ENCODE peak calls at places on chromosomes 7 and 10, in ten cellular contexts. I is uterus; S is fibroblast of lung; X is keratinocyte; U is CD8-positive, alpha-beta memory T cell; C is AG04450; D is cardiac muscle cell; B is body of pancreas; T is H9; Q is neuronal stem cell. J is an unnamed sample.
A peak's percentile ranks its signal among the peaks of the same experiment; 100 is the strongest.

GRCh38 chr7:116522247-116522646 is 2.6 kb upstream of the CAV1 start:
- DNase-seq in B (no peak), T (no peak), I (no peak), X (no peak), Q (no peak), S (peak; percentile 97), U (no peak), D (peak; percentile 92), C (no peak), J (peak; percentile 76)

GRCh38 chr7:29569648-29570047 is 6.0 kb downstream of the PRR15 start:
- DNase-seq in T (no peak), I (no peak), U (no peak), S (peak; percentile 4), X (no peak), D (no peak), Q (no peak), B (no peak), C (no peak), J (no peak)

GRCh38 chr10:132377326-132377725 is 19.7 kb upstream of the PWWP2B start:
- DNase-seq in X (no peak), S (no peak), D (no peak), C (no peak), T (no peak), Q (no peak), I (no peak), B (no peak), U (peak; percentile 30), J (no peak)

GRCh38 chr10:49596836-49597235 is 13.3 kb upstream of the SLC18A3 start:
- DNase-seq in C (no peak), Q (no peak), B (no peak), U (no peak), X (no peak), D (no peak), T (no peak), S (no peak), I (no peak), J (no peak)

GRCh38 chr10:131090761-131091661 is 220.5 kb downstream of the TCERG1L start:
- DNase-seq in D (no peak), C (no peak), B (peak; percentile 70), X (no peak), I (no peak), U (no peak), Q (no peak), T (no peak), S (no peak), J (no peak)

GRCh38 chr7:45052011-45052410 is 36.8 kb downstream of the NACAD start:
- DNase-seq in D (no peak), U (no peak), C (no peak), Q (no peak), T (no peak), S (no peak), X (no peak), B (no peak), I (no peak), J (no peak)

GRCh38 chr7:152617056-152617455 is 58.9 kb downstream of the XRCC2 start:
- DNase-seq in C (no peak), U (no peak), D (peak; percentile 14), Q (no peak), S (peak; percentile 9), T (no peak), X (no peak), I (no peak), B (no peak), J (no peak)

GRCh38 chr7:36430881-36431280 is 41.2 kb downstream of the ANLN start:
- DNase-seq in X (no peak), T (no peak), Q (no peak), U (no peak), S (peak; percentile 12), D (peak; percentile 41), B (no peak), I (no peak), C (no peak), J (no peak)

GRCh38 chr10:63142136-63142535 is 9.0 kb downstream of the NRBF2 start:
- DNase-seq in B (no peak), T (no peak), I (no peak), X (no peak), C (no peak), U (no peak), Q (no peak), D (no peak), S (no peak), J (no peak)

GRCh38 chr10:63143984-63144383 is 10.9 kb downstream of the NRBF2 start:
- DNase-seq in I (no peak), Q (no peak), U (no peak), T (no peak), B (no peak), C (no peak), X (no peak), S (no peak), D (no peak), J (no peak)

GRCh38 chr10:63145782-63146181 is 12.7 kb downstream of the NRBF2 start:
- DNase-seq in T (no peak), I (no peak), U (no peak), X (no peak), C (no peak), D (no peak), Q (no peak), S (peak; percentile 58), B (no peak), J (no peak)

GRCh38 chr10:63150745-63151144 is 17.6 kb downstream of the NRBF2 start:
- DNase-seq in S (no peak), B (no peak), U (no peak), Q (no peak), I (no peak), C (no peak), D (no peak), X (no peak), T (no peak), J (no peak)

DNA sequence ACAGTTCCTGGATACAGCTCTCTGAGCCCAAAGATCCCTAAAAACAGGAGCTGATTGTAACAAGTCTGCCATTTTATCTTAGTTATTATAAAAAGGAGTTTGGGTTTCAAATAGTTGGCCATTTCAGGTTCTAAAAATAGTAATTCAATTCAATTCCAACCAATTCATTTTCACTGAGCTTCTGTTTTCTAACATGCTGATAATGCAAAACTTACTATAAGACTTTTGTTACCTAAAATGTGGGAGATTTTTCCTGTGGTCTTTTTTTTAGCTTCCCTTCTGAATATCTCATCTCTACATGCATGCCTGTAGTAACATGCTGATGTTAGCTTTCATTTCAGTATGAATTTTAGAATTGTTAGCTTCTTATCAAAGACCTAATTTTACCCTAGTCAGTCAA is 13.4 kb downstream of the NRBF2 start:
- DNase-seq in Q (no peak), U (no peak), I (no peak), B (no peak), D (no peak), S (no peak), C (no peak), X (no peak), T (no peak), J (no peak)
- H3K27ac ChIP-seq in Q (no peak overlapping the region), U (no peak overlapping the region), I (peak overlapping the region; percentile 5), B (no peak overlapping the region), D (no peak overlapping the region), S (no peak overlapping the region), C (no peak overlapping the region), X (no peak overlapping the region), T (no peak overlapping the region), J (no peak overlapping the region)

DNA sequence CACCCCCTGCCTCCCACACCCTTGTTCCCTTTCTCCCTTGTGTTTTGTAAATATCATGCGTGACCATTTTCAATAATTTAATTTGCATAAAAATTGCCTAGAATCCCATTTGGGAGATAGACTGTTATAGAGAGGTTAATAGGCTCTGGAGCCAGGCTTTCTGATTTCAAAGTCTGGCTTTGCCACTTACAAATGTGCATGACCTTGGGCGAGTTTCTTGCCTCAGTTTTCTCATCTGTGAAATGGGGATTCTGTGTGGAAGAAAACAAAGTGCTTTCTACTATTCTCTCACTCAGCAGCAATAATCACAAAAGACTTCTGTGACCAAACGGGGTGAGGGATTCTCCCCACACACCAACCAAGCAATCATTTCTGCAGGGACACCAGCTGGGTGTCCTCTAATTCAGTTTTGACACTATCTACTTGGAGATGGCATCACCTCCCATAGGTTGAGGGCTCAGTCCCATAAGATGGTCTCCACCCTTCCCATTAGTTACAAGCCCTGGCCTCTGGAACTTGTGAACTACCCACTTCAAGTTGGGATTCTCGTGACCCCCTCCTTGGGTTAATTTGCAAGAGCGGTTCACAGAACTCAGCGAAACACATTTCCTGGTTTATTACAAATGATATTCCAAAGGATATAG is 3.5 kb upstream of the ZNF22 start:
- DNase-seq in C (no peak), X (no peak), S (no peak), Q (no peak), T (no peak), B (no peak), U (no peak), D (no peak), I (no peak), J (no peak)
- H3K27ac ChIP-seq in C (peak overlapping the region; percentile 87), X (no peak overlapping the region), S (no peak overlapping the region), Q (no peak overlapping the region), T (no peak overlapping the region), B (peak overlapping the region; percentile 92), U (no peak overlapping the region), D (peak overlapping the region; percentile 98), I (peak overlapping the region; percentile 94), J (no peak overlapping the region)

GRCh38 chr10:12638781-12639180 is 289.4 kb downstream of the CAMK1D start:
- DNase-seq in D (no peak), I (no peak), S (no peak), U (no peak), X (no peak), Q (no peak), B (no peak), C (no peak), T (no peak), J (no peak)

GRCh38 chr10:12640026-12640425 is 290.7 kb downstream of the CAMK1D start:
- DNase-seq in Q (no peak), U (no peak), T (no peak), I (no peak), X (no peak), B (no peak), S (no peak), D (no peak), C (no peak), J (no peak)

GRCh38 chr10:12636585-12636984 is 287.2 kb downstream of the CAMK1D start:
- DNase-seq in Q (no peak), C (no peak), U (no peak), D (no peak), S (no peak), X (no peak), T (no peak), B (no peak), I (no peak), J (no peak)

GRCh38 chr10:12637649-12638048 is 288.3 kb downstream of the CAMK1D start:
- DNase-seq in D (no peak), T (no peak), B (no peak), I (no peak), X (no peak), Q (no peak), C (no peak), S (no peak), U (no peak), J (no peak)

DNA sequence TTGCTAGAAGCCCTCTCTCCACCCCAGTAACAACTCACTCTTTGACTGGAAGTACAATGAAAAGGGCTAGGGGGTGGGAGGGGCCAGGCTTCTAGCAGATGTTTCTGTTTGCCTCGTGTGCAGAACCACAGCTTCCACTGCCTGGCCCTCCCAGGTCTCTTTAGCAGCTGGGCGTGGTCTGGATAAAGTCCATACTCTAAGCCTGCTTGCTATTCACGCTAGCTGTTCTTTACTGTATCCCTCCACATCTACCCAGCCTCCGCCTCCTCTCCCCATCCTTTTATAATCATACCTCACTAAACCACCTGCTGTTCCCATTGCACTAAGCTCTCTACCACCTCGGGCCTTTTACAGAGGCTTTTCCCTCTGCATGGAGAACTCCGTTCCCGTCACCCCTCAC is 288.8 kb downstream of the CAMK1D start:
- DNase-seq in D (peak; percentile 6), X (no peak), U (no peak), Q (no peak), B (peak; percentile 49), S (peak; percentile 55), T (no peak), C (peak; percentile 11), I (no peak), J (no peak)
- H3K27ac ChIP-seq in D (no peak overlapping the region), X (no peak overlapping the region), U (no peak overlapping the region), Q (no peak overlapping the region), B (no peak overlapping the region), S (no peak overlapping the region), T (no peak overlapping the region), C (no peak overlapping the region), I (no peak overlapping the region), J (no peak overlapping the region)

GRCh38 chr10:88157981-88158465 is 294.6 kb downstream of the PTEN start:
- DNase-seq in T (no peak), U (no peak), C (peak; percentile 78), B (no peak), Q (no peak), S (peak; percentile 95), X (no peak), I (peak; percentile 61), D (peak; percentile 81), J (peak; percentile 76)
- H3K27ac ChIP-seq in T (no peak overlapping the region), U (no peak overlapping the region), C (peak overlapping the region; percentile 80), B (no peak overlapping the region), Q (no peak overlapping the region), S (peak overlapping the region; percentile 79), X (peak overlapping the region; percentile 15), I (peak overlapping the region; percentile 86), D (no peak overlapping the region), J (peak overlapping the region; percentile 46)